ENCODE peak calls at places on chromosome 2, in eight cellular contexts. Y, L, D, Q, V, N, K and S are unnamed samples.

GRCh38 chr2:4903676-4904348 is 788.4 kb upstream of the SOX11 start:
- DNase-seq in Y (no peak), N (no peak), L (no peak), Q (no peak), K (no peak), V (no peak), D (no peak), S (no peak)

GRCh38 chr2:210913461-210913860 is 357.1 kb downstream of the CPS1 start:
- DNase-seq in V (no peak), L (peak), N (no peak), K (no peak), Y (no peak), D (no peak), Q (no peak), S (no peak)

GRCh38 chr2:240564191-240564570 is 4.0 kb downstream of the DUSP28 start:
- DNase-seq in K (no peak), N (no peak), Q (no peak), Y (peak), D (no peak), L (no peak), V (no peak), S (no peak)

GRCh38 chr2:176553685-176554106 is 284.5 kb downstream of the MTX2 start:
- DNase-seq in N (peak), Y (no peak), K (peak), V (peak), D (peak), Q (no peak), L (peak), S (peak)

GRCh38 chr2:36172828-36173227 is 182.8 kb upstream of the CRIM1 start:
- DNase-seq in D (no peak), V (no peak), K (no peak), N (no peak), Q (no peak), Y (no peak), L (no peak), S (no peak)

GRCh38 chr2:158255257-158255656 is 153.6 kb downstream of the UPP2 start:
- DNase-seq in K (no peak), V (no peak), Y (no peak), L (no peak), N (no peak), D (no peak), Q (no peak), S (no peak)

GRCh38 chr2:110872521-110872920 is 140.1 kb downstream of the ACOXL start:
- DNase-seq in D (no peak), K (no peak), V (no peak), Y (no peak), N (no peak), L (no peak), Q (no peak), S (no peak)

GRCh38 chr2:229901819-229902218 is 20.0 kb downstream of the TRIP12 start:
- DNase-seq in N (peak), Q (no peak), Y (no peak), K (peak), V (no peak), L (peak), D (peak), S (no peak)

GRCh38 chr2:132664096-132664495 is 5.9 kb downstream of the LYPD1 start:
- DNase-seq in Q (no peak), N (peak), D (no peak), V (no peak), K (no peak), L (peak), Y (no peak), S (no peak)

GRCh38 chr2:201854841-201855240 is 48.5 kb downstream of the CDK15 start:
- DNase-seq in V (no peak), L (no peak), K (no peak), Y (no peak), N (peak), Q (no peak), D (peak), S (no peak)

GRCh38 chr2:100875516-100876230 is 55.7 kb downstream of the NPAS2 start:
- DNase-seq in K (no peak), N (no peak), Y (no peak), Q (no peak), V (peak), L (no peak), D (no peak), S (no peak)

GRCh38 chr2:241584446-241584845 is 25.9 kb downstream of the BOK start:
- DNase-seq in K (peak), N (peak), V (no peak), L (no peak), D (peak), Y (peak), Q (no peak), S (no peak)

GRCh38 chr2:200259577-200259957 is 46.9 kb upstream of the SPATS2L start:
- DNase-seq in K (no peak), N (no peak), Q (no peak), Y (no peak), V (no peak), L (no peak), D (no peak), S (peak)

GRCh38 chr2:215613265-215613664 is 177.4 kb upstream of the FN1 start:
- DNase-seq in Q (no peak), K (no peak), N (peak), L (no peak), V (no peak), Y (no peak), D (peak), S (no peak)